ENCODE peak calls at places on chromosomes 5 and 9, in nine cellular contexts. U is neural progenitor cell; N is CD4-positive, alpha-beta memory T cell; V is upper lobe of right lung; F is tibial artery; B is A549; D is prostate gland; L is coronary artery; H is CD8-positive, alpha-beta memory T cell. I is an unnamed sample.
A peak's percentile ranks its signal among the peaks of the same experiment; 100 is the strongest.

GRCh38 chr5:133840168-133840567 is 128.3 kb downstream of the C5orf15 start:
- DNase-seq in U (no peak), N (no peak), V (no peak), F (no peak), B (no peak), D (no peak), L (no peak), H (no peak), I (no peak)

GRCh38 chr5:170611446-170612088 is 107.7 kb downstream of the KCNIP1 start:
- DNase-seq in U (no peak), N (no peak), V (no peak), F (no peak), B (no peak), D (no peak), L (no peak), H (no peak), I (no peak)

GRCh38 chr9:103068666-103069207 is 73.6 kb downstream of the CYLC2 start:
- DNase-seq in U (no peak), N (no peak), V (no peak), F (no peak), B (no peak), D (no peak), L (no peak), H (no peak), I (no peak)

GRCh38 chr5:115184780-115185179 is 15.1 kb upstream of the TRIM36 start:
- DNase-seq in U (no peak), N (no peak), V (no peak), F (no peak), B (no peak), D (no peak), L (no peak), H (no peak), I (no peak)

GRCh38 chr5:160542281-160542680 is 120.6 kb downstream of the PTTG1 start:
- DNase-seq in U (no peak), N (no peak), V (no peak), F (no peak), B (no peak), D (no peak), L (no peak), H (no peak), I (no peak)

GRCh38 chr5:79834420-79835219 is 145.0 kb downstream of the CMYA5 start:
- DNase-seq in U (no peak), N (no peak), V (no peak), F (no peak), B (no peak), D (no peak), L (peak; percentile 50), H (no peak), I (peak; percentile 55)

GRCh38 chr5:125338804-125339203 is 592.4 kb upstream of the ZNF608 start:
- DNase-seq in U (no peak), N (no peak), V (no peak), F (no peak), B (no peak), D (no peak), L (no peak), H (no peak), I (no peak)

GRCh38 chr9:123816817-123817472 is 113.0 kb downstream of the DENND1A start:
- DNase-seq in U (no peak), N (no peak), V (no peak), F (no peak), B (no peak), D (no peak), L (no peak), H (no peak), I (no peak)

GRCh38 chr5:172943906-172944305 is 15.3 kb upstream of the RPL26L1 start:
- DNase-seq in U (no peak), N (no peak), V (peak; percentile 33), F (peak; percentile 16), B (no peak), D (no peak), L (no peak), H (peak; percentile 23), I (no peak)

GRCh38 chr5:451587-452458 is 8.8 kb downstream of the EXOC3 start:
- DNase-seq in U (no peak), N (no peak), V (no peak), F (no peak), B (no peak), D (no peak), L (no peak), H (no peak), I (no peak)

GRCh38 chr9:124663046-124663961 is 107.8 kb downstream of the NR6A1 start:
- DNase-seq in U (no peak), N (no peak), V (no peak), F (no peak), B (no peak), D (no peak), L (no peak), H (no peak), I (no peak)

GRCh38 chr5:86143837-86144236 is 473.9 kb upstream of the COX7C start:
- DNase-seq in U (no peak), N (no peak), V (no peak), F (no peak), B (no peak), D (no peak), L (no peak), H (no peak), I (no peak)

GRCh38 chr5:174608631-174609097 is 115.7 kb upstream of the MSX2 start:
- DNase-seq in U (peak; percentile 39), N (no peak), V (peak; percentile 89), F (peak; percentile 48), B (no peak), D (peak; percentile 79), L (no peak), H (no peak), I (peak; percentile 29)
- H3K27ac ChIP-seq in U (no peak overlapping the region), N (no peak overlapping the region), V (no peak overlapping the region), F (no peak overlapping the region), B (no peak overlapping the region), D (no peak overlapping the region), L (no peak overlapping the region), H (no peak overlapping the region), I (no peak overlapping the region)

DNA sequence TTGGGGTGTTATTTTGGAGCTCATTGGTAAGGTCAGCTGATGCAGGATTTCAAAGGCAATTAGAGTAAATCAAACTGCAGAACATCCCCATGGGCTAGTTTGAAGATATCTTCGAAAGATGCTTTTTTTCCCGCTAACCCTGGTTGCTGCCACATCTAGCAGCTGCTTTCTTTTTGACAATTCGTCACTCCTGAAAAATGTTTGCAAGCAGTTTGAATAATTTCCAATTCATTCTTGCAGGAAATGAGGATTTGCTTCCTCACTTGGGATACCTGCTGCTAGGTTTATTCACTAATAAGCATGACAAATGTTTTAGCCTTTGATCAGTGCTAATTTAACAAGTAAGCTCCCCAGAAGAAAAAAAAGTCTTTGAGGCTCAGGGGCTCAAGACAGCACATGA is 649.6 kb upstream of the RORB start:
- DNase-seq in U (peak; percentile 3), N (no peak), V (no peak), F (no peak), B (no peak), D (no peak), L (no peak), H (no peak), I (no peak)
- H3K27ac ChIP-seq in U (no peak overlapping the region), N (no peak overlapping the region), V (no peak overlapping the region), F (no peak overlapping the region), B (no peak overlapping the region), D (no peak overlapping the region), L (no peak overlapping the region), H (no peak overlapping the region), I (no peak overlapping the region)

GRCh38 chr9:116704470-116704869 is 17.4 kb downstream of the TRIM32 start:
- DNase-seq in U (no peak), N (no peak), V (no peak), F (no peak), B (no peak), D (no peak), L (no peak), H (no peak), I (no peak)

GRCh38 chr9:116697887-116698286 is 10.8 kb downstream of the TRIM32 start:
- DNase-seq in U (no peak), N (no peak), V (no peak), F (no peak), B (no peak), D (no peak), L (no peak), H (no peak), I (no peak)

GRCh38 chr9:116701940-116702642 is 15.0 kb downstream of the TRIM32 start:
- DNase-seq in U (no peak), N (no peak), V (no peak), F (no peak), B (no peak), D (no peak), L (no peak), H (no peak), I (no peak)

GRCh38 chr9:116700279-116700678 is 13.2 kb downstream of the TRIM32 start:
- DNase-seq in U (no peak), N (no peak), V (no peak), F (no peak), B (no peak), D (no peak), L (no peak), H (no peak), I (no peak)

DNA sequence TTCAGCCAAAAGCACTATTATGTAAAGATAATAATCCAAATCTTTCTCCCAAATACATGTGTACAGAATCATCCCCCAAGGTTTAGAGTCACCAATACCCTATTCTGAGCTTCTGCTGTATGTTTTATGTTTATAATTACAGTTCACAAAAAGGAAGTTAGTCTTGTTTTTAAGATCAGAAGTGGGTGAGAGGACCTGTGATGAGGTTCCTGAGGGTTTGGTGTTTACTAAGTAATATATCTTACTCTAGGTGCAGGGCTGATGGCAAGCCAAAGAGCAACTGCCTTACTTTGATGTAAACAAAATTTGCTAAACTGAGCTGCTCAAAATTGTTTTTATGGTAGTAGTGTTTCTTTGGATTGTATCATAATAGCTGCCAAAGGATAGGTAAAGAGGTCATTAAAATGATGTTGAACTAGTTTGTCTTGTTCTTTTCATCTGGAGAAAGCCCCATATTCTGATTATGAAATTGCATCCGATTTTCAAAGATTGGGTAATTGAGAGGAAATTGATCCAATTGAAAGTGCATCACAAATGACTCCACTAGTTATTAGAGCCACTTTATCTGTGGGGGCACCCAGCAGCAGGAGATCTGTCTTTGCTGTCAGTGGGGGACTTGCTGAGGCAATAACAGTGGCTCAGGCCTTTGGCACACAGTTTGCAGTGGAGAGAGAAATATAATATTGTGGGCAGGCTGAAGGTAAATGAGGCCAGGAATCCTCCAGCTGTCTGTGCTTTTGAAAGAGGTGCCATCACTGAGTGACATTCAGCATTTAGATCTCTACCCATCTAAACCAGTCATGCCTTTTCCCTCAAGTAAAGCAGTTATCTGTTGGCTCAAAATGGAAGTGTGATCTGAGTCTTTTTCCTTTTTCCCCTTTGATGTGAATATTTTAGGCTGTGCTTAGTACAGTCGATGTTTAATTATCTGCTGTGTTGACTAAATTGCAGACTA is 14.1 kb downstream of the TRIM32 start:
- DNase-seq in U (no peak), N (no peak), V (no peak), F (no peak), B (no peak), D (no peak), L (no peak), H (no peak), I (no peak)
- H3K27ac ChIP-seq in U (no peak overlapping the region), N (no peak overlapping the region), V (no peak overlapping the region), F (no peak overlapping the region), B (no peak overlapping the region), D (no peak overlapping the region), L (no peak overlapping the region), H (no peak overlapping the region), I (no peak overlapping the region)

DNA sequence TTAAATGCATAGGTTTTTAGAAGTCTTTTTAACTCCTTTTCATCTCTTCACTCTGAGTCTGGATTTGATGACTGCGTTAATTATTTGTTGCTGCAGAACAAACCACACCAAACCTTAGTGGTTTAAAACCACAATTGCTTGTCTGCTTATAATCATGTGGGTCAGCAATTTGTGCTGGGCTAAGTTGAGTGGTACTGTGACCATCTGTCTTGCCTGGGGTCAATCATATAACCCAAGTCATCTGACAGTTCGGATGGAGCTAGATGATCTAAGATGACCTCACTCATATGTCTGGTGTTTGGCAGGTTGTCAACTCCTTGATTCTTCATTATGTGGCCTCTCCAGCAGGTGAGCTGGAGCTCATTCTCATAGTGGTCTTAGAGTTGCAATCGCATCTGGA is 219.1 kb upstream of the ELAVL2 start:
- DNase-seq in U (no peak), N (no peak), V (no peak), F (no peak), B (no peak), D (no peak), L (no peak), H (no peak), I (no peak)
- H3K27ac ChIP-seq in U (no peak overlapping the region), N (no peak overlapping the region), V (no peak overlapping the region), F (no peak overlapping the region), B (no peak overlapping the region), D (no peak overlapping the region), L (no peak overlapping the region), H (no peak overlapping the region), I (no peak overlapping the region)

I was measured in uterus.